ENCODE peak calls at places on chromosomes 6 and 20, in six cellular contexts. H is activated CD4-positive, alpha-beta T cell treated with anti-CD3 and anti-CD28 coated beads for 1 hour; B is H54; O is NCI-H1092 treated with DMSO at 0.1 percent for 48 hours; L is ACHN; K is Calu3. S is an unnamed sample.

GRCh38 chr6:139881251-139881650 is 506.8 kb upstream of the CITED2 start:
- DNase-seq in B (no peak), H (no peak), K (no peak), O (peak; percentile 12), L (no peak), S (no peak)

GRCh38 chr6:158863646-158864045 is 44.5 kb upstream of the EZR start:
- DNase-seq in H (no peak), O (no peak), B (no peak), L (peak; percentile 76), K (no peak), S (no peak)

GRCh38 chr20:1381753-1382591 is 10.9 kb downstream of the FKBP1A start:
- DNase-seq in B (no peak), K (no peak), H (no peak), L (no peak), O (peak; percentile 66), S (no peak)

GRCh38 chr6:47168176-47168575 is 126.0 kb upstream of the ADGRF1 start:
- DNase-seq in H (no peak), O (no peak), L (peak; percentile 89), B (peak; percentile 72), K (peak; percentile 79), S (no peak)

GRCh38 chr6:148533309-148534107 is 190.9 kb downstream of the SASH1 start:
- DNase-seq in H (no peak), K (no peak), B (no peak), L (no peak), O (no peak), S (no peak)

GRCh38 chr6:1027109-1027794 is 284.6 kb upstream of the FOXQ1 start:
- DNase-seq in K (no peak), L (peak; percentile 29), H (no peak), B (no peak), O (no peak), S (no peak)

GRCh38 chr6:1678201-1678600 is 68.5 kb downstream of the FOXC1 start:
- DNase-seq in L (no peak), O (peak; percentile 27), H (no peak), K (peak; percentile 24), B (no peak), S (no peak)

GRCh38 chr6:139161817-139162284 is 27.0 kb downstream of the HECA start:
- DNase-seq in K (no peak), L (no peak), H (peak; percentile 55), B (no peak), O (no peak), S (no peak)

GRCh38 chr6:20403080-20403765 is 1.5 kb downstream of the E2F3 start:
- DNase-seq in L (peak; percentile 92), H (peak; percentile 66), K (peak; percentile 99), B (peak; percentile 80), O (peak; percentile 47), S (no peak)

S was measured in NCI-H2081 treated with DMSO at 0.1 percent for 48 hours.